ENCODE peak calls at places on chromosomes 3 and 15, in eight cellular contexts. W is transverse colon, V is right atrium auricular region, A is PC-3, L is GM23248, H is mucosa of descending colon, D is H1, P is K562. Y is an unnamed sample.

GRCh38 chr3:150879141-150879540 is 26.1 kb downstream of the MINDY4B start:
- DNase-seq in A (no peak), W (no peak), V (no peak), L (no peak), H (no peak), P (no peak), D (no peak), Y (no peak)

GRCh38 chr3:94524102-94524922 is 461.5 kb downstream of the NSUN3 start:
- DNase-seq in H (no peak), W (no peak), L (no peak), V (no peak), D (no peak), A (no peak), P (no peak), Y (peak; percentile 83)

GRCh38 chr3:117399311-117400068 is 689.9 kb downstream of the TUSC7 start:
- DNase-seq in L (peak; percentile 60), P (no peak), V (no peak), H (no peak), D (no peak), A (no peak), W (no peak), Y (no peak)

GRCh38 chr3:184129012-184129411 is 6.1 kb upstream of the EIF2B5 start:
- DNase-seq in V (no peak), P (peak; percentile 29), H (no peak), A (peak; percentile 55), W (no peak), L (peak; percentile 73), D (peak; percentile 59), Y (peak; percentile 62)

GRCh38 chr3:22089284-22089683 is 338.3 kb upstream of the ZNF385D start:
- DNase-seq in L (peak; percentile 33), V (no peak), D (no peak), W (peak; percentile 7), H (no peak), P (no peak), A (peak; percentile 80), Y (peak; percentile 29)

GRCh38 chr3:195182470-195182795 is 88.5 kb downstream of the XXYLT1 start:
- DNase-seq in V (no peak), P (no peak), W (no peak), H (no peak), A (peak; percentile 62), L (peak; percentile 83), D (no peak), Y (no peak)

GRCh38 chr3:170560296-170560695 is 25.6 kb downstream of the SLC7A14 start:
- DNase-seq in W (no peak), L (no peak), A (no peak), P (no peak), D (no peak), H (no peak), V (no peak), Y (no peak)

GRCh38 chr15:88701561-88702095 is 62.8 kb downstream of the ISG20 start:
- DNase-seq in A (peak; percentile 47), V (no peak), L (no peak), W (peak; percentile 33), P (peak; percentile 48), H (no peak), D (peak; percentile 72), Y (peak; percentile 33)

GRCh38 chr15:66670698-66671580 is 31.1 kb upstream of the SMAD6 start:
- DNase-seq in P (peak; percentile 94), A (peak; percentile 81), H (peak; percentile 91), W (peak; percentile 88), L (no peak), D (peak; percentile 86), V (no peak), Y (peak; percentile 62)

GRCh38 chr3:123310186-123310585 is 108.4 kb downstream of the SEC22A start:
- DNase-seq in D (no peak), H (peak; percentile 20), L (no peak), A (no peak), P (no peak), V (no peak), W (no peak), Y (no peak)
- H3K36me3 ChIP-seq in D (no peaks in the 10 kb centered on the region), H (no peaks in the 10 kb centered on the region), L (no peaks in the 10 kb centered on the region), A (no peaks in the 10 kb centered on the region), P (no peaks in the 10 kb centered on the region), V (peaks cover 52% of the 10 kb centered on the region), W (no peaks in the 10 kb centered on the region), Y (no peaks in the 10 kb centered on the region)

DNA sequence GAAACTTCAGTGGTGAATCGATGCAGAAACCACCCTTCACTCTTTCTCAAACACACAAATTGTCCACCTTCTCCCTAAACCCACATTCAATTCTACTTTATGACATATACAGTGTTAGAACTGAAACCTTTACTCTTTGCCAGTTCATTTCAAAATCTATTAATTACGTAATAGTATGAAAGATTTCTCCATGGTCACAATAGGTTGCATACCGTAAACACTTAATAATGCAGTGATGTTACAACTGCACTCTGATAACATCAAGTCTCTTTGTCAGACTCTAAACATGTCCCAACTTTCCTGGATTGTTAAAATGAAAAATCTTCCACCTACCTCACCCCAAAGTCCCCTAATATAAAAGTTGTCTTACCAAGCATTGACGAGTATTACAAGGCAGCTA is 111.8 kb upstream of the PROK2 start:
- DNase-seq in V (no peak), W (no peak), H (no peak), D (no peak), L (peak; percentile 22), A (no peak), P (no peak), Y (no peak)
- H3K36me3 ChIP-seq in V (no peaks in the 10 kb centered on the region), W (no peaks in the 10 kb centered on the region), H (no peaks in the 10 kb centered on the region), D (no peaks in the 10 kb centered on the region), L (no peaks in the 10 kb centered on the region), A (no peaks in the 10 kb centered on the region), P (no peaks in the 10 kb centered on the region), Y (no peaks in the 10 kb centered on the region)

DNA sequence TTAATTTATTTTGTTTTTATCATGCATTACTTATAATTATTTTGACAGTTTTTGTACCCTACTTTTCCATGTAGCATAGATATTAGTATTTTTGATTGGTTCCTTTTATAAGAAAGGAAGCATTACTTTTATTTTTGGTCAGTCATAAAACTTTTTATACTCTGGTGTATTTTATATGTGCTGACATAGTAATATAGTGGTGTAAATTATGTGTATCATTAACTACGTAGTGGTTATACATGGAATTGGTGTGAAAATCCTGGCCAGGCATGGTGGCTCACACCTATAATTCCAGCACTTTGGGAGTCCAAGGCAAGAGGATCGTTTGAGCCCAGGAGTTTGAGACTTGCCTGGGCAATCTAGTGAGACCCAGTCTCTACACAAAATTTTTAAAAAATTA is 18.8 kb upstream of the NIPA2 start:
- DNase-seq in L (no peak), V (no peak), H (no peak), A (no peak), D (no peak), P (no peak), W (no peak), Y (no peak)
- H3K36me3 ChIP-seq in L (no peaks in the 10 kb centered on the region), V (peaks cover 30% of the 10 kb centered on the region), H (peaks cover 3% of the 10 kb centered on the region), A (peaks cover 15% of the 10 kb centered on the region), D (peaks cover 4% of the 10 kb centered on the region), P (peaks cover 48% of the 10 kb centered on the region), W (no peaks in the 10 kb centered on the region), Y (peaks cover 2% of the 10 kb centered on the region)

GRCh38 chr15:92128788-92129187 is 264.9 kb upstream of the ST8SIA2 start:
- DNase-seq in H (no peak), P (no peak), W (no peak), D (no peak), V (no peak), A (no peak), L (no peak), Y (no peak)

GRCh38 chr15:92130244-92130643 is 263.4 kb upstream of the ST8SIA2 start:
- DNase-seq in W (no peak), V (no peak), P (no peak), D (no peak), A (no peak), L (no peak), H (no peak), Y (no peak)

GRCh38 chr15:92130906-92131305 is 262.8 kb upstream of the ST8SIA2 start:
- DNase-seq in L (no peak), V (no peak), A (no peak), W (no peak), H (no peak), P (no peak), D (no peak), Y (no peak)
- H3K36me3 ChIP-seq in L (no peaks in the 10 kb centered on the region), V (peaks cover 35% of the 10 kb centered on the region), A (no peaks in the 10 kb centered on the region), W (no peaks in the 10 kb centered on the region), H (no peaks in the 10 kb centered on the region), P (no peaks in the 10 kb centered on the region), D (no peaks in the 10 kb centered on the region), Y (no peaks in the 10 kb centered on the region)

DNA sequence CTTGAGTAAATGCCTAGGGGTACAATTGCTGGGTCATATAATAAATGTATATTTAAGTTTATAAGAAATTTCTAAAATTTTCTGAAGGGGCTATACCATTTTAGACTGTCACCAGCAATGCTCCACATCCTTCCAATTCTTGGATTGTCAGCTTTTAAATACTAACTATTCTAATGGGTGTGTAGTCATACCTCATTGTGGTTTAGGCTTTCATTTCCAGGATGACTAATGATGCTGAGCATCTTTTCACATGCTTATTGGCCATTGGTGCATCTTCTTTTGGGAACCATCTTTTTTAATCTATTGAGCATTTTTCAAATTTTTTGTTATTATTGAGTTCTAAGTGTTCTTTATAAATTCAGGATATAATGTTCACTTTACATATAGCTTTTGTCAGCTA is 52.5 kb upstream of the CORO2B start:
- DNase-seq in D (no peak), L (peak; percentile 89), A (peak; percentile 38), W (no peak), H (no peak), P (no peak), V (no peak), Y (no peak)
- H3K36me3 ChIP-seq in D (no peaks in the 10 kb centered on the region), L (no peaks in the 10 kb centered on the region), A (no peaks in the 10 kb centered on the region), W (no peaks in the 10 kb centered on the region), H (no peaks in the 10 kb centered on the region), P (no peaks in the 10 kb centered on the region), V (no peaks in the 10 kb centered on the region), Y (no peaks in the 10 kb centered on the region)

DNA sequence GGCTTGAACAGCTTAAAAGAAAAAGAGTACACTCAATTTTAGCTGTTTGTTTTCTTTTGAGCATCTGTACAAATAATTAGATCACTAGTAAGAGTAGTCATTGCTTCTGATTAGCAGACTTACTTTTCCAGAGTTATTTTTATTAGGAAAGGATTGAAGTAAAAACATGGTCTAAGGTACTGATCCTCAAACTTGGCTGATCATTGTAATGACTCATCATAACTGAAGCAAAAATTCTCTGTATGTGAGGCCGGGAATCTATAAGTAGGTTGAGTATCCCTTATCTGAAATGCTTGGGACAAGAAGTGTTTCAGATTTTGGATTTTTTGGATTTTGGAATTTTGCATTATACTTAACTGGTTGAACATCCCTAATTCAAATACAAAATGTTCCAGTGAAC is 12.4 kb downstream of the NMD3 start:
- DNase-seq in D (no peak), V (no peak), L (no peak), A (no peak), H (no peak), P (no peak), W (no peak), Y (no peak)
- H3K36me3 ChIP-seq in D (peaks cover 56% of the 10 kb centered on the region), V (peaks cover 54% of the 10 kb centered on the region), L (peaks cover 76% of the 10 kb centered on the region), A (peaks cover 79% of the 10 kb centered on the region), H (peaks cover 6% of the 10 kb centered on the region), P (peaks cover 96% of the 10 kb centered on the region), W (peaks cover 3% of the 10 kb centered on the region), Y (peaks cover 2% of the 10 kb centered on the region)

GRCh38 chr3:180959691-180960090 is 29.8 kb downstream of the DNAJC19 start:
- DNase-seq in V (no peak), L (no peak), A (no peak), H (no peak), P (no peak), D (no peak), W (no peak), Y (no peak)

GRCh38 chr3:180961087-180961486 is 28.4 kb downstream of the DNAJC19 start:
- DNase-seq in V (no peak), D (no peak), H (no peak), L (peak; percentile 6), A (no peak), P (no peak), W (no peak), Y (no peak)

GRCh38 chr3:180961552-180961951 is 28.0 kb downstream of the DNAJC19 start:
- DNase-seq in D (no peak), A (no peak), W (no peak), P (no peak), V (no peak), H (no peak), L (no peak), Y (no peak)

GRCh38 chr3:180962530-180962929 is 27.0 kb downstream of the DNAJC19 start:
- DNase-seq in L (no peak), V (no peak), D (no peak), H (no peak), P (no peak), W (no peak), A (no peak), Y (no peak)
- H3K36me3 ChIP-seq in L (peaks cover 72% of the 10 kb centered on the region), V (peaks cover 43% of the 10 kb centered on the region), D (peaks cover 90% of the 10 kb centered on the region), H (no peaks in the 10 kb centered on the region), P (peaks cover 96% of the 10 kb centered on the region), W (no peaks in the 10 kb centered on the region), A (peaks cover 71% of the 10 kb centered on the region), Y (no peaks in the 10 kb centered on the region)